ENCODE peak calls at places on chromosomes 12 and 14, in eight cellular contexts. One of them, this sample, is unnamed.

GRCh38 chr12:112506513-112507166 is 87.9 kb downstream of the PTPN11 start:
- DNase-seq in PC-3: no peak
- DNase-seq in neural progenitor cell: no peak
- DNase-seq in GM23338: peak
- DNase-seq in hepatocyte: no peak
- DNase-seq in HCT116: no peak
- DNase-seq in SK-N-SH: no peak
- DNase-seq in MM.1S: no peak
- DNase-seq in this sample: no peak

GRCh38 chr14:74333909-74334308 is 14.4 kb upstream of the VRTN start:
- DNase-seq in PC-3: no peak
- DNase-seq in neural progenitor cell: no peak
- DNase-seq in GM23338: no peak
- DNase-seq in hepatocyte: no peak
- DNase-seq in HCT116: no peak
- DNase-seq in SK-N-SH: no peak
- DNase-seq in MM.1S: no peak
- DNase-seq in this sample: no peak

GRCh38 chr12:129081755-129082250 is 228.5 kb downstream of the GLT1D1 start:
- DNase-seq in PC-3: no peak
- DNase-seq in neural progenitor cell: no peak
- DNase-seq in GM23338: no peak
- DNase-seq in hepatocyte: no peak
- DNase-seq in HCT116: no peak
- DNase-seq in SK-N-SH: no peak
- DNase-seq in MM.1S: no peak
- DNase-seq in this sample: no peak

GRCh38 chr12:46557539-46558373 is 185.2 kb upstream of the SLC38A2 start:
- DNase-seq in PC-3: peak
- DNase-seq in neural progenitor cell: no peak
- DNase-seq in GM23338: no peak
- DNase-seq in hepatocyte: no peak
- DNase-seq in HCT116: no peak
- DNase-seq in SK-N-SH: no peak
- DNase-seq in MM.1S: no peak
- DNase-seq in this sample: no peak

GRCh38 chr12:575948-576612 is 87.2 kb downstream of the NINJ2 start:
- DNase-seq in PC-3: peak
- DNase-seq in neural progenitor cell: peak
- DNase-seq in GM23338: peak
- DNase-seq in hepatocyte: peak
- DNase-seq in HCT116: peak
- DNase-seq in SK-N-SH: peak
- DNase-seq in MM.1S: peak
- DNase-seq in this sample: peak

GRCh38 chr12:144650-145284 is 69.2 kb downstream of the SLC6A12 start:
- DNase-seq in PC-3: no peak
- DNase-seq in neural progenitor cell: no peak
- DNase-seq in GM23338: no peak
- DNase-seq in hepatocyte: no peak
- DNase-seq in HCT116: no peak
- DNase-seq in SK-N-SH: no peak
- DNase-seq in MM.1S: peak
- DNase-seq in this sample: no peak

GRCh38 chr12:79250955-79251354 is 386.4 kb downstream of the SYT1 start:
- DNase-seq in PC-3: peak
- DNase-seq in neural progenitor cell: no peak
- DNase-seq in GM23338: no peak
- DNase-seq in hepatocyte: no peak
- DNase-seq in HCT116: no peak
- DNase-seq in SK-N-SH: no peak
- DNase-seq in MM.1S: no peak
- DNase-seq in this sample: no peak

GRCh38 chr12:118063567-118064391 is 2.8 kb upstream of the WSB2 start:
- DNase-seq in PC-3: no peak
- DNase-seq in neural progenitor cell: no peak
- DNase-seq in GM23338: no peak
- DNase-seq in hepatocyte: peak
- DNase-seq in HCT116: no peak
- DNase-seq in SK-N-SH: no peak
- DNase-seq in MM.1S: no peak
- DNase-seq in this sample: no peak

GRCh38 chr12:123971770-123972447 is 722 bp downstream of the CCDC92 start:
- DNase-seq in PC-3: peak
- DNase-seq in neural progenitor cell: peak
- DNase-seq in GM23338: peak
- DNase-seq in hepatocyte: peak
- DNase-seq in HCT116: no peak
- DNase-seq in SK-N-SH: peak
- DNase-seq in MM.1S: peak
- DNase-seq in this sample: peak

GRCh38 chr12:47391566-47391965 is 311.8 kb upstream of the AMIGO2 start:
- DNase-seq in PC-3: no peak
- DNase-seq in neural progenitor cell: no peak
- DNase-seq in GM23338: no peak
- DNase-seq in hepatocyte: no peak
- DNase-seq in HCT116: no peak
- DNase-seq in SK-N-SH: no peak
- DNase-seq in MM.1S: no peak
- DNase-seq in this sample: no peak

GRCh38 chr14:63563370-63564026 is 20.3 kb upstream of the PPP2R5E start:
- DNase-seq in PC-3: peak
- DNase-seq in neural progenitor cell: no peak
- DNase-seq in GM23338: no peak
- DNase-seq in hepatocyte: peak
- DNase-seq in HCT116: no peak
- DNase-seq in SK-N-SH: peak
- DNase-seq in MM.1S: no peak
- DNase-seq in this sample: no peak

GRCh38 chr12:120783197-120783596 is 57.6 kb downstream of the ACADS start:
- DNase-seq in PC-3: peak
- DNase-seq in neural progenitor cell: no peak
- DNase-seq in GM23338: no peak
- DNase-seq in hepatocyte: no peak
- DNase-seq in HCT116: peak
- DNase-seq in SK-N-SH: no peak
- DNase-seq in MM.1S: no peak
- DNase-seq in this sample: no peak

GRCh38 chr12:124684496-124684895 is 117.1 kb upstream of the NCOR2 start:
- DNase-seq in PC-3: peak
- DNase-seq in neural progenitor cell: no peak
- DNase-seq in GM23338: no peak
- DNase-seq in hepatocyte: no peak
- DNase-seq in HCT116: no peak
- DNase-seq in SK-N-SH: peak
- DNase-seq in MM.1S: no peak
- DNase-seq in this sample: no peak

GRCh38 chr12:122867701-122868461 is 28.0 kb downstream of the VPS37B start:
- DNase-seq in PC-3: peak
- DNase-seq in neural progenitor cell: peak
- DNase-seq in GM23338: peak
- DNase-seq in hepatocyte: no peak
- DNase-seq in HCT116: no peak
- DNase-seq in SK-N-SH: peak
- DNase-seq in MM.1S: no peak
- DNase-seq in this sample: peak

GRCh38 chr14:98136019-98136418 is 1136.0 kb downstream of the BCL11B start:
- DNase-seq in PC-3: no peak
- DNase-seq in neural progenitor cell: no peak
- DNase-seq in GM23338: no peak
- DNase-seq in hepatocyte: no peak
- DNase-seq in HCT116: no peak
- DNase-seq in SK-N-SH: no peak
- DNase-seq in MM.1S: no peak
- DNase-seq in this sample: no peak

GRCh38 chr14:64766430-64767151 is 62.4 kb downstream of the PLEKHG3 start:
- DNase-seq in PC-3: peak
- DNase-seq in neural progenitor cell: peak
- DNase-seq in GM23338: peak
- DNase-seq in hepatocyte: no peak
- DNase-seq in HCT116: no peak
- DNase-seq in SK-N-SH: no peak
- DNase-seq in MM.1S: no peak
- DNase-seq in this sample: no peak
- TF ChIP-seq CTCF in PC-3: peak
- TF ChIP-seq CTCF in neural progenitor cell: peak
- TF ChIP-seq CTCF in GM23338: peak
- TF ChIP-seq CTCF in hepatocyte: no peak
- TF ChIP-seq CTCF in HCT116: no peak
- TF ChIP-seq CTCF in SK-N-SH: no peak
- TF ChIP-seq CTCF in MM.1S: no peak
- TF ChIP-seq CTCF in this sample: no peak

GRCh38 chr14:92902726-92903125 is 20.2 kb upstream of the CHGA start:
- DNase-seq in PC-3: no peak
- DNase-seq in neural progenitor cell: peak
- DNase-seq in GM23338: peak
- DNase-seq in hepatocyte: no peak
- DNase-seq in HCT116: no peak
- DNase-seq in SK-N-SH: no peak
- DNase-seq in MM.1S: no peak
- DNase-seq in this sample: no peak
- TF ChIP-seq EZH2phosphoT487 in PC-3: no peak
- TF ChIP-seq EZH2phosphoT487 in neural progenitor cell: no peak
- TF ChIP-seq EZH2phosphoT487 in GM23338: no peak
- TF ChIP-seq EZH2phosphoT487 in hepatocyte: no peak
- TF ChIP-seq EZH2phosphoT487 in HCT116: no peak
- TF ChIP-seq EZH2phosphoT487 in SK-N-SH: no peak
- TF ChIP-seq EZH2phosphoT487 in MM.1S: no peak
- TF ChIP-seq EZH2phosphoT487 in this sample: no peak

DNA sequence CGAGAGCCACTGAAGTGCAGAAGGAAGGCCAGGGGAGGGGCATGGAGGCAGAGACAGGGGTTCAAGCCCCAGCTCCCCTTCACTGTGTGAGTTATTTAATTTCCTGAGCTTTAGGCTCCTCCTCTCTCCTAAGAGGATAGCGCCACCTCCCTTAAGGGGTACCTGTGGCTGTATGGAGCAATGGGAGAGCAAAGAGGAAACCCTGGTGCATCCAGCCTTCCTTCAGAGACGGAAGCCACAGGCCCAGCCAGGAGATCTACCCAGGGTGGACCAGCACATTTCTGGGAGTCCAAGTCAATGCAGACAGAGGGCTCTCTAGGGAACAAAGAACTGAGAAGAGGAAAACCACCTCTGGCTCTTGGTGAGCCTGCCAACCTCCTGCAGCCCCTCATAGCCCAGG is 90.3 kb downstream of the ZFP36L1 start:
- DNase-seq in PC-3: no peak
- DNase-seq in neural progenitor cell: no peak
- DNase-seq in GM23338: no peak
- DNase-seq in hepatocyte: no peak
- DNase-seq in HCT116: no peak
- DNase-seq in SK-N-SH: no peak
- DNase-seq in MM.1S: no peak
- DNase-seq in this sample: no peak
- H3K4me2 ChIP-seq in PC-3: peak
- H3K4me2 ChIP-seq in neural progenitor cell: no peak
- H3K4me2 ChIP-seq in GM23338: no peak
- H3K4me2 ChIP-seq in hepatocyte: no peak
- H3K4me2 ChIP-seq in HCT116: peak
- H3K4me2 ChIP-seq in SK-N-SH: no peak
- H3K4me2 ChIP-seq in MM.1S: no peak
- H3K4me2 ChIP-seq in this sample: no peak

GRCh38 chr12:5914387-5915149 is 30.5 kb downstream of the ANO2 start:
- DNase-seq in PC-3: no peak
- DNase-seq in neural progenitor cell: no peak
- DNase-seq in GM23338: no peak
- DNase-seq in hepatocyte: no peak
- DNase-seq in HCT116: no peak
- DNase-seq in SK-N-SH: no peak
- DNase-seq in MM.1S: no peak
- DNase-seq in this sample: no peak

GRCh38 chr12:5910790-5911548 is 34.1 kb downstream of the ANO2 start:
- DNase-seq in PC-3: no peak
- DNase-seq in neural progenitor cell: no peak
- DNase-seq in GM23338: no peak
- DNase-seq in hepatocyte: no peak
- DNase-seq in HCT116: no peak
- DNase-seq in SK-N-SH: no peak
- DNase-seq in MM.1S: no peak
- DNase-seq in this sample: no peak

GRCh38 chr12:5912011-5912410 is 33.0 kb downstream of the ANO2 start:
- DNase-seq in PC-3: no peak
- DNase-seq in neural progenitor cell: no peak
- DNase-seq in GM23338: no peak
- DNase-seq in hepatocyte: no peak
- DNase-seq in HCT116: no peak
- DNase-seq in SK-N-SH: no peak
- DNase-seq in MM.1S: no peak
- DNase-seq in this sample: no peak

GRCh38 chr12:5915511-5915910 is 29.5 kb downstream of the ANO2 start:
- DNase-seq in PC-3: no peak
- DNase-seq in neural progenitor cell: no peak
- DNase-seq in GM23338: no peak
- DNase-seq in hepatocyte: no peak
- DNase-seq in HCT116: no peak
- DNase-seq in SK-N-SH: no peak
- DNase-seq in MM.1S: no peak
- DNase-seq in this sample: no peak

DNA sequence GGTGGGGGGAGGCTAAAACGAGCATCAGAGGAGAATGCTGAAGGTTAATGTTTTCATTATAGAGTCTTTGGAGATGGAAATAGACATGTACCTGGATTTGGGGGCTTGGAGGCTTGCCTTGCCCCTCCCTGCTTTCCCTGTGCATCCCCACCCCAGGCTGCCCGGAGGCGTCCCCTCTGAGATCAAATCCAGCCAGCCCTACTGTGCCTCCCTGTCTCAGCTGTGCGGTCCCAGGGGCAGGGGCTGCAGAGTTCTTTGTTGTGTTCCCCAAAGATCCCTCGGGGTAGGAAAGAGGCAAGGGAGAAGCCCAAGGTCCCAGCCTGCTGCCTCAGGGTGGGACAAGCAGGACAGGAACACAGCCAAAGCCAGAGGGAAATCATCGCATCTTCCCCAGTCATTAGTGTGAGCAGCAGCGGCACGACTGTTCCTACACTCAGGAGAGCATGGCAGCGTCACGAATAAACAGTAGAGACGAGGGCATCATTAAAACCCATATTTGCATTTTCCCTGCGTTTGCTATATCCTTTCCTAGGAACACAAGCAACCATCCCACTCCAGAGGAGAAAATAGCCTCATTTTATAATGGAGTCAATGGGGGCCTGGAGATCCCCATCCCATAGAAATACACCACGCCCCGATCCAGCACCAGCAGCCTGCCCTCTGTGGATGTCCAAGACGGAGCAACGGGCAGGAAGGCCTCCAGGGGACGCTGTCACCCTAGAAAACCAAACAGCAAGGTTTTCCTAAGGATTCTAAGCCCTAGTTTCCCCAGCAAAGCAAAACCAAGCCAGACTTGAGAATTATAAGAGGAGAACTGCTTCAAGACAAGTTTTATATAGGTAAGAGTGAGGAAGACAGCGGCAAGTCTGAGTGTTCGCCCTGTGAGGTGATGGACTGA is 32.4 kb downstream of the ANO2 start:
- DNase-seq in PC-3: peak
- DNase-seq in neural progenitor cell: peak
- DNase-seq in GM23338: peak
- DNase-seq in hepatocyte: no peak
- DNase-seq in HCT116: no peak
- DNase-seq in SK-N-SH: no peak
- DNase-seq in MM.1S: peak
- DNase-seq in this sample: no peak
- TF ChIP-seq CTCF in PC-3: peak
- TF ChIP-seq CTCF in neural progenitor cell: peak
- TF ChIP-seq CTCF in GM23338: peak
- TF ChIP-seq CTCF in hepatocyte: peak
- TF ChIP-seq CTCF in HCT116: peak
- TF ChIP-seq CTCF in SK-N-SH: peak
- TF ChIP-seq CTCF in MM.1S: peak
- TF ChIP-seq CTCF in this sample: peak

GRCh38 chr14:68084256-68084655 is 264.7 kb downstream of the RAD51B start:
- DNase-seq in PC-3: peak
- DNase-seq in neural progenitor cell: peak
- DNase-seq in GM23338: no peak
- DNase-seq in hepatocyte: no peak
- DNase-seq in HCT116: no peak
- DNase-seq in SK-N-SH: no peak
- DNase-seq in MM.1S: no peak
- DNase-seq in this sample: no peak
- TF ChIP-seq EZH2phosphoT487 in PC-3: no peak
- TF ChIP-seq EZH2phosphoT487 in neural progenitor cell: no peak
- TF ChIP-seq EZH2phosphoT487 in GM23338: no peak
- TF ChIP-seq EZH2phosphoT487 in hepatocyte: no peak
- TF ChIP-seq EZH2phosphoT487 in HCT116: no peak
- TF ChIP-seq EZH2phosphoT487 in SK-N-SH: no peak
- TF ChIP-seq EZH2phosphoT487 in MM.1S: no peak
- TF ChIP-seq EZH2phosphoT487 in this sample: no peak

This sample was measured in OCI-LY7.